ENCODE peak calls at places on chromosomes 7 and 10, in seven cellular contexts. One of them, this sample, is unnamed. For H3K27me3, the result is how much of the 10 kb centered on the place peaks cover.

GRCh38 chr10:11213156-11213555 is 195.5 kb downstream of the CELF2 start:
- DNase-seq in hepatocyte: no peak
- DNase-seq in Panc1: no peak
- DNase-seq in colonic mucosa: no peak
- DNase-seq in HCT116: no peak
- DNase-seq in tibial nerve: no peak
- DNase-seq in suprapubic skin: no peak
- DNase-seq in this sample: no peak

GRCh38 chr7:151058766-151059361 is 525 bp upstream of the SLC4A2 start:
- DNase-seq in HCT116: no peak
- DNase-seq in suprapubic skin: no peak
- DNase-seq in colonic mucosa: peak
- DNase-seq in hepatocyte: peak
- DNase-seq in Panc1: no peak
- DNase-seq in tibial nerve: no peak
- DNase-seq in this sample: no peak

GRCh38 chr10:21693418-21693817 is 159.4 kb downstream of the MLLT10 start:
- DNase-seq in Panc1: no peak
- DNase-seq in hepatocyte: no peak
- DNase-seq in colonic mucosa: no peak
- DNase-seq in HCT116: no peak
- DNase-seq in tibial nerve: no peak
- DNase-seq in suprapubic skin: no peak
- DNase-seq in this sample: no peak

GRCh38 chr7:87083865-87084519 is 24.5 kb upstream of the ELAPOR2 start:
- DNase-seq in hepatocyte: no peak
- DNase-seq in Panc1: no peak
- DNase-seq in suprapubic skin: no peak
- DNase-seq in colonic mucosa: no peak
- DNase-seq in tibial nerve: no peak
- DNase-seq in HCT116: no peak
- DNase-seq in this sample: no peak

GRCh38 chr7:140719711-140720110 is 23.2 kb downstream of the NDUFB2 start:
- DNase-seq in Panc1: no peak
- DNase-seq in suprapubic skin: no peak
- DNase-seq in HCT116: no peak
- DNase-seq in colonic mucosa: no peak
- DNase-seq in tibial nerve: no peak
- DNase-seq in hepatocyte: no peak
- DNase-seq in this sample: no peak

GRCh38 chr7:28956608-28957063 is 1.5 kb downstream of the TRIL start:
- DNase-seq in colonic mucosa: peak
- DNase-seq in tibial nerve: peak
- DNase-seq in suprapubic skin: peak
- DNase-seq in Panc1: no peak
- DNase-seq in hepatocyte: peak
- DNase-seq in HCT116: no peak
- DNase-seq in this sample: no peak

GRCh38 chr10:119005377-119006043 is 24.0 kb upstream of the NANOS1 start:
- DNase-seq in tibial nerve: no peak
- DNase-seq in HCT116: no peak
- DNase-seq in Panc1: no peak
- DNase-seq in hepatocyte: no peak
- DNase-seq in colonic mucosa: no peak
- DNase-seq in suprapubic skin: no peak
- DNase-seq in this sample: no peak

GRCh38 chr10:79555910-79556309 is 4.3 kb downstream of the SFTPA2 start:
- DNase-seq in Panc1: no peak
- DNase-seq in tibial nerve: no peak
- DNase-seq in suprapubic skin: no peak
- DNase-seq in HCT116: no peak
- DNase-seq in hepatocyte: no peak
- DNase-seq in colonic mucosa: no peak
- DNase-seq in this sample: no peak

GRCh38 chr7:43513236-43513635 is 69.7 kb upstream of the STK17A start:
- DNase-seq in suprapubic skin: no peak
- DNase-seq in HCT116: no peak
- DNase-seq in colonic mucosa: no peak
- DNase-seq in Panc1: no peak
- DNase-seq in hepatocyte: no peak
- DNase-seq in tibial nerve: no peak
- DNase-seq in this sample: no peak

GRCh38 chr7:20745716-20746115 is 41.0 kb downstream of the SP8 start:
- DNase-seq in HCT116: no peak
- DNase-seq in suprapubic skin: no peak
- DNase-seq in Panc1: no peak
- DNase-seq in tibial nerve: no peak
- DNase-seq in colonic mucosa: no peak
- DNase-seq in hepatocyte: no peak
- DNase-seq in this sample: no peak

GRCh38 chr10:121096617-121097431 is 245.7 kb downstream of the WDR11 start:
- DNase-seq in tibial nerve: peak
- DNase-seq in Panc1: no peak
- DNase-seq in HCT116: no peak
- DNase-seq in hepatocyte: peak
- DNase-seq in colonic mucosa: no peak
- DNase-seq in suprapubic skin: no peak
- DNase-seq in this sample: no peak

GRCh38 chr7:37201003-37201875 is 247.4 kb downstream of the ELMO1 start:
- DNase-seq in colonic mucosa: peak
- DNase-seq in tibial nerve: peak
- DNase-seq in Panc1: no peak
- DNase-seq in suprapubic skin: peak
- DNase-seq in hepatocyte: peak
- DNase-seq in HCT116: peak
- DNase-seq in this sample: no peak

GRCh38 chr10:121608669-121609190 is 10.5 kb upstream of the FGFR2 start:
- DNase-seq in colonic mucosa: peak
- DNase-seq in HCT116: peak
- DNase-seq in hepatocyte: peak
- DNase-seq in Panc1: no peak
- DNase-seq in tibial nerve: no peak
- DNase-seq in suprapubic skin: no peak
- DNase-seq in this sample: no peak

GRCh38 chr7:132758983-132759382 is 182.7 kb upstream of the PLXNA4 start:
- DNase-seq in hepatocyte: no peak
- DNase-seq in suprapubic skin: no peak
- DNase-seq in HCT116: no peak
- DNase-seq in Panc1: no peak
- DNase-seq in tibial nerve: no peak
- DNase-seq in colonic mucosa: no peak
- DNase-seq in this sample: no peak

GRCh38 chr7:65798111-65799075 is 74.5 kb upstream of the VKORC1L1 start:
- DNase-seq in HCT116: no peak
- DNase-seq in suprapubic skin: no peak
- DNase-seq in colonic mucosa: no peak
- DNase-seq in Panc1: no peak
- DNase-seq in tibial nerve: no peak
- DNase-seq in hepatocyte: no peak
- DNase-seq in this sample: peak

GRCh38 chr10:5692476-5693358 is 8.1 kb downstream of the TASOR2 start:
- DNase-seq in colonic mucosa: peak
- DNase-seq in suprapubic skin: no peak
- DNase-seq in tibial nerve: no peak
- DNase-seq in hepatocyte: peak
- DNase-seq in HCT116: no peak
- DNase-seq in Panc1: no peak
- DNase-seq in this sample: no peak

GRCh38 chr7:85033263-85033662 is 153.6 kb downstream of the SEMA3D start:
- DNase-seq in tibial nerve: no peak
- DNase-seq in colonic mucosa: no peak
- DNase-seq in HCT116: no peak
- DNase-seq in suprapubic skin: no peak
- DNase-seq in Panc1: no peak
- DNase-seq in hepatocyte: no peak
- DNase-seq in this sample: no peak

GRCh38 chr7:27723086-27723485 is 16.9 kb upstream of the TAX1BP1 start:
- DNase-seq in HCT116: no peak
- DNase-seq in colonic mucosa: no peak
- DNase-seq in Panc1: no peak
- DNase-seq in hepatocyte: no peak
- DNase-seq in suprapubic skin: no peak
- DNase-seq in tibial nerve: no peak
- DNase-seq in this sample: no peak
- TF ChIP-seq CTCF in HCT116: peak
- TF ChIP-seq CTCF in colonic mucosa: no peak
- TF ChIP-seq CTCF in Panc1: peak
- TF ChIP-seq CTCF in hepatocyte: no peak
- TF ChIP-seq CTCF in suprapubic skin: no peak
- TF ChIP-seq CTCF in tibial nerve: no peak
- TF ChIP-seq CTCF in this sample: no peak

DNA sequence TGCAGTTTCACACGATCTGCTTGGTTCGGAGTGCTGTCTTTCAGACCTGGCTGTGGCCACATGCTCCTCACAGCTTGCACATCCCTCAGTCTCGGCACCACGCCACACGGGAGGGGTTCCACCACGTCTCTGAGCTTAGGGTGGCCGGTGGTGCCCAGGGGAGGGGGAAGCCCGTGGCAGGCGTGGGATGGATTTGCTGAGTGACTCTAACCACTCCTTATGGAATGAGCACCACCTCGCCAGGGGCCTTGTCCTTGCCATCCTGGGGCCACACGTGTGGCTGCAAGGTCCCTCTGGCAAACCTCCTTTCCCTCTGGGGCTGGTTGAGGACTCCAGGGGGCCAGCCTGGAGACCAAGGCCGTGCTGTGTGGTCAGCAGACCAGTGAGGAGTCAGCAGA is 29.1 kb upstream of the FAM20C start:
- DNase-seq in colonic mucosa: peak
- DNase-seq in hepatocyte: no peak
- DNase-seq in Panc1: no peak
- DNase-seq in suprapubic skin: no peak
- DNase-seq in tibial nerve: no peak
- DNase-seq in HCT116: no peak
- DNase-seq in this sample: no peak
- H3K4me3 ChIP-seq in colonic mucosa: no peak
- H3K4me3 ChIP-seq in hepatocyte: no peak
- H3K4me3 ChIP-seq in Panc1: no peak
- H3K4me3 ChIP-seq in suprapubic skin: no peak
- H3K4me3 ChIP-seq in tibial nerve: no peak
- H3K4me3 ChIP-seq in HCT116: no peak
- H3K4me3 ChIP-seq in this sample: no peak

GRCh38 chr10:123840714-123841113 is 50.9 kb downstream of the CPXM2 start:
- DNase-seq in Panc1: no peak
- DNase-seq in tibial nerve: no peak
- DNase-seq in hepatocyte: no peak
- DNase-seq in HCT116: no peak
- DNase-seq in colonic mucosa: no peak
- DNase-seq in suprapubic skin: no peak
- DNase-seq in this sample: no peak

GRCh38 chr10:123836418-123837145 is 55.0 kb downstream of the CPXM2 start:
- DNase-seq in colonic mucosa: no peak
- DNase-seq in HCT116: no peak
- DNase-seq in Panc1: no peak
- DNase-seq in tibial nerve: no peak
- DNase-seq in hepatocyte: no peak
- DNase-seq in suprapubic skin: no peak
- DNase-seq in this sample: no peak

GRCh38 chr10:123838596-123839310 is 52.9 kb downstream of the CPXM2 start:
- DNase-seq in hepatocyte: no peak
- DNase-seq in suprapubic skin: no peak
- DNase-seq in Panc1: no peak
- DNase-seq in HCT116: no peak
- DNase-seq in colonic mucosa: no peak
- DNase-seq in tibial nerve: no peak
- DNase-seq in this sample: no peak

GRCh38 chr10:123835575-123835974 is 56.0 kb downstream of the CPXM2 start:
- DNase-seq in tibial nerve: no peak
- DNase-seq in suprapubic skin: no peak
- DNase-seq in hepatocyte: no peak
- DNase-seq in HCT116: no peak
- DNase-seq in Panc1: no peak
- DNase-seq in colonic mucosa: no peak
- DNase-seq in this sample: no peak

DNA sequence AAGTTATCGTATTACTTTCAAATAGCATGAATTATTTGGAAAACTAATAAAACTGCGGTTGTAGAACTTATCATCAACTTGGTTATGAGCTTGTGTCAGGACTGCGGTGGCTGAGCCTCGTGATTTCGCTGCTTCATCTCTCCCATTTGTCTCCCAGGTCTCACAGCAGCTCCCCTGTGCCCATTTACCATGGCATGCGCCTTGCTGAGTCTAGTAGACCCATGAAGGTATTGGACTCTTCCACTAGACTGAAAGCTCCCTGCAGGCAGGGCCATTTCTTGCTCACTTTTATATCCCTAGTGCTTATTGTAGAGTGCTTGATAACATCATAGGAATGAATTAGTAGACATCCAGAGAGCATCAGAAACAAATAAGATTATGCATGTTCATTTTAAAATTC is 53.8 kb downstream of the CPXM2 start:
- DNase-seq in Panc1: no peak
- DNase-seq in HCT116: no peak
- DNase-seq in hepatocyte: no peak
- DNase-seq in colonic mucosa: no peak
- DNase-seq in suprapubic skin: no peak
- DNase-seq in tibial nerve: no peak
- DNase-seq in this sample: no peak
- H3K27me3 ChIP-seq in Panc1: under half
- H3K27me3 ChIP-seq in HCT116: half or more
- H3K27me3 ChIP-seq in hepatocyte: under half
- H3K27me3 ChIP-seq in colonic mucosa: under half
- H3K27me3 ChIP-seq in suprapubic skin: under half
- H3K27me3 ChIP-seq in tibial nerve: under half
- H3K27me3 ChIP-seq in this sample: under half

GRCh38 chr7:13044309-13044708 is 356.9 kb downstream of the ARL4A start:
- DNase-seq in colonic mucosa: no peak
- DNase-seq in hepatocyte: no peak
- DNase-seq in Panc1: no peak
- DNase-seq in tibial nerve: no peak
- DNase-seq in suprapubic skin: no peak
- DNase-seq in HCT116: peak
- DNase-seq in this sample: no peak

GRCh38 chr7:13042605-13043236 is 355.3 kb downstream of the ARL4A start:
- DNase-seq in colonic mucosa: no peak
- DNase-seq in suprapubic skin: no peak
- DNase-seq in hepatocyte: peak
- DNase-seq in HCT116: peak
- DNase-seq in Panc1: peak
- DNase-seq in tibial nerve: no peak
- DNase-seq in this sample: no peak

GRCh38 chr7:13050703-13051102 is 363.3 kb downstream of the ARL4A start:
- DNase-seq in suprapubic skin: no peak
- DNase-seq in hepatocyte: no peak
- DNase-seq in HCT116: no peak
- DNase-seq in colonic mucosa: no peak
- DNase-seq in tibial nerve: no peak
- DNase-seq in Panc1: no peak
- DNase-seq in this sample: peak

GRCh38 chr7:13049946-13050345 is 362.5 kb downstream of the ARL4A start:
- DNase-seq in suprapubic skin: no peak
- DNase-seq in colonic mucosa: no peak
- DNase-seq in hepatocyte: no peak
- DNase-seq in Panc1: no peak
- DNase-seq in tibial nerve: no peak
- DNase-seq in HCT116: no peak
- DNase-seq in this sample: no peak

DNA sequence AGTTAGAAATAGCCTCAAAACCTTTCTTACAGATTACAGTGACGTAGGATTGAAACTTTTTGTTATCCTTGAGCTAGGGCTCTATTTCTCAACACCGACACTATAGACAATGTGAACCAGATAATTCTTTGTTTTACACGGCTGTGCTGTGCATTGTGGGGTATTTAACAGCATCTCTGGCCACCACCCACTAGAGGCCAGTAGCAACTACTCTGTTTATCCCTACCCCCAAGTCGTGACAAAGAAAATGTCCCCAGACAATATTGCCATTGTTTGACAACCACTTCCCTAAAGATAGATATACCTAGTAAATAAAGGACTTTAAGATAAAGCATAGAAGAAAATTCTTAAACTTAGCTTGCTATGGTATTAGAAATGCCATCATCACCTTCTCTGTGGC is 359.6 kb downstream of the ARL4A start:
- DNase-seq in HCT116: no peak
- DNase-seq in tibial nerve: no peak
- DNase-seq in Panc1: no peak
- DNase-seq in colonic mucosa: no peak
- DNase-seq in hepatocyte: no peak
- DNase-seq in suprapubic skin: no peak
- DNase-seq in this sample: no peak
- TF ChIP-seq CTCF in HCT116: peak
- TF ChIP-seq CTCF in tibial nerve: no peak
- TF ChIP-seq CTCF in Panc1: peak
- TF ChIP-seq CTCF in colonic mucosa: no peak
- TF ChIP-seq CTCF in hepatocyte: no peak
- TF ChIP-seq CTCF in suprapubic skin: no peak
- TF ChIP-seq CTCF in this sample: no peak

This sample was measured in BJ.